ENCODE peak calls at places on chromosomes 5 and 9, in seven cellular contexts. One of them, this sample, is unnamed.

GRCh38 chr9:129053020-129053419 is 16.6 kb downstream of the MIGA2 start:
- DNase-seq in heart left ventricle: no peak
- DNase-seq in tibial nerve: no peak
- DNase-seq in bronchial epithelial cell: no peak
- DNase-seq in lung: no peak
- DNase-seq in lower lobe of right lung: no peak
- DNase-seq in endodermal cell: no peak
- DNase-seq in this sample: no peak

GRCh38 chr5:59020611-59021285 is 437.9 kb downstream of the RAB3C start:
- DNase-seq in heart left ventricle: no peak
- DNase-seq in tibial nerve: no peak
- DNase-seq in bronchial epithelial cell: peak
- DNase-seq in lung: no peak
- DNase-seq in lower lobe of right lung: no peak
- DNase-seq in endodermal cell: no peak
- DNase-seq in this sample: no peak

GRCh38 chr9:26483991-26484390 is 408.6 kb downstream of the CAAP1 start:
- DNase-seq in heart left ventricle: no peak
- DNase-seq in tibial nerve: no peak
- DNase-seq in bronchial epithelial cell: no peak
- DNase-seq in lung: no peak
- DNase-seq in lower lobe of right lung: no peak
- DNase-seq in endodermal cell: no peak
- DNase-seq in this sample: no peak

GRCh38 chr9:115944166-115944948 is 209.2 kb upstream of the PAPPA start:
- DNase-seq in heart left ventricle: peak
- DNase-seq in tibial nerve: peak
- DNase-seq in bronchial epithelial cell: peak
- DNase-seq in lung: peak
- DNase-seq in lower lobe of right lung: peak
- DNase-seq in endodermal cell: no peak
- DNase-seq in this sample: peak

GRCh38 chr5:53479045-53479655 is 1.3 kb upstream of the FST start:
- DNase-seq in heart left ventricle: no peak
- DNase-seq in tibial nerve: no peak
- DNase-seq in bronchial epithelial cell: no peak
- DNase-seq in lung: no peak
- DNase-seq in lower lobe of right lung: no peak
- DNase-seq in endodermal cell: no peak
- DNase-seq in this sample: peak

GRCh38 chr5:181088289-181088688 is 42.7 kb downstream of the OR2V1 start:
- DNase-seq in heart left ventricle: no peak
- DNase-seq in tibial nerve: no peak
- DNase-seq in bronchial epithelial cell: no peak
- DNase-seq in lung: no peak
- DNase-seq in lower lobe of right lung: no peak
- DNase-seq in endodermal cell: peak
- DNase-seq in this sample: peak

GRCh38 chr9:19184144-19184917 is 46.2 kb upstream of the DENND4C start:
- DNase-seq in heart left ventricle: peak
- DNase-seq in tibial nerve: peak
- DNase-seq in bronchial epithelial cell: peak
- DNase-seq in lung: peak
- DNase-seq in lower lobe of right lung: peak
- DNase-seq in endodermal cell: peak
- DNase-seq in this sample: peak

GRCh38 chr9:137276757-137277328 is 683 bp upstream of the TOR4A start:
- DNase-seq in heart left ventricle: peak
- DNase-seq in tibial nerve: peak
- DNase-seq in bronchial epithelial cell: no peak
- DNase-seq in lung: peak
- DNase-seq in lower lobe of right lung: peak
- DNase-seq in endodermal cell: peak
- DNase-seq in this sample: peak

GRCh38 chr5:133128066-133128465 is 76.3 kb downstream of the HSPA4 start:
- DNase-seq in heart left ventricle: no peak
- DNase-seq in tibial nerve: no peak
- DNase-seq in bronchial epithelial cell: no peak
- DNase-seq in lung: no peak
- DNase-seq in lower lobe of right lung: no peak
- DNase-seq in endodermal cell: no peak
- DNase-seq in this sample: no peak

GRCh38 chr5:110625376-110625999 is 101.0 kb downstream of the TMEM232 start:
- DNase-seq in heart left ventricle: no peak
- DNase-seq in tibial nerve: no peak
- DNase-seq in bronchial epithelial cell: peak
- DNase-seq in lung: no peak
- DNase-seq in lower lobe of right lung: no peak
- DNase-seq in endodermal cell: no peak
- DNase-seq in this sample: peak

GRCh38 chr5:109767997-109768396 is 78.3 kb downstream of the MAN2A1 start:
- DNase-seq in heart left ventricle: no peak
- DNase-seq in tibial nerve: no peak
- DNase-seq in bronchial epithelial cell: no peak
- DNase-seq in lung: no peak
- DNase-seq in lower lobe of right lung: no peak
- DNase-seq in endodermal cell: no peak
- DNase-seq in this sample: no peak

GRCh38 chr9:12069366-12069765 is 623.8 kb upstream of the TYRP1 start:
- DNase-seq in heart left ventricle: no peak
- DNase-seq in tibial nerve: no peak
- DNase-seq in bronchial epithelial cell: no peak
- DNase-seq in lung: no peak
- DNase-seq in lower lobe of right lung: no peak
- DNase-seq in endodermal cell: peak
- DNase-seq in this sample: no peak

GRCh38 chr5:123344819-123345426 is 78.3 kb downstream of the CEP120 start:
- DNase-seq in heart left ventricle: no peak
- DNase-seq in tibial nerve: peak
- DNase-seq in bronchial epithelial cell: peak
- DNase-seq in lung: no peak
- DNase-seq in lower lobe of right lung: no peak
- DNase-seq in endodermal cell: peak
- DNase-seq in this sample: peak

GRCh38 chr9:89631381-89631780 is 26.6 kb downstream of the GADD45G start:
- DNase-seq in heart left ventricle: no peak
- DNase-seq in tibial nerve: no peak
- DNase-seq in bronchial epithelial cell: no peak
- DNase-seq in lung: no peak
- DNase-seq in lower lobe of right lung: no peak
- DNase-seq in endodermal cell: no peak
- DNase-seq in this sample: no peak

GRCh38 chr5:54580997-54581741 is 63.6 kb downstream of the SNX18 start:
- DNase-seq in heart left ventricle: no peak
- DNase-seq in tibial nerve: no peak
- DNase-seq in bronchial epithelial cell: no peak
- DNase-seq in lung: no peak
- DNase-seq in lower lobe of right lung: no peak
- DNase-seq in endodermal cell: no peak
- DNase-seq in this sample: no peak

GRCh38 chr9:8486095-8486494 is 686.5 kb upstream of the DMAC1 start:
- DNase-seq in heart left ventricle: peak
- DNase-seq in tibial nerve: peak
- DNase-seq in bronchial epithelial cell: peak
- DNase-seq in lung: no peak
- DNase-seq in lower lobe of right lung: no peak
- DNase-seq in endodermal cell: peak
- DNase-seq in this sample: peak

GRCh38 chr9:31153250-31153840 is 1231.1 kb upstream of the ACO1 start:
- DNase-seq in heart left ventricle: no peak
- DNase-seq in tibial nerve: no peak
- DNase-seq in bronchial epithelial cell: peak
- DNase-seq in lung: no peak
- DNase-seq in lower lobe of right lung: no peak
- DNase-seq in endodermal cell: no peak
- DNase-seq in this sample: peak

GRCh38 chr5:141488591-141489478 is at the start of gene PCDHGC5:
- DNase-seq in heart left ventricle: no peak
- DNase-seq in tibial nerve: no peak
- DNase-seq in bronchial epithelial cell: peak
- DNase-seq in lung: no peak
- DNase-seq in lower lobe of right lung: no peak
- DNase-seq in endodermal cell: peak
- DNase-seq in this sample: peak

GRCh38 chr9:36276840-36277239 is 18.6 kb upstream of the GNE start:
- DNase-seq in heart left ventricle: no peak
- DNase-seq in tibial nerve: no peak
- DNase-seq in bronchial epithelial cell: peak
- DNase-seq in lung: no peak
- DNase-seq in lower lobe of right lung: no peak
- DNase-seq in endodermal cell: no peak
- DNase-seq in this sample: peak

GRCh38 chr9:36280989-36281388 is 22.7 kb upstream of the GNE start:
- DNase-seq in heart left ventricle: no peak
- DNase-seq in tibial nerve: no peak
- DNase-seq in bronchial epithelial cell: no peak
- DNase-seq in lung: no peak
- DNase-seq in lower lobe of right lung: no peak
- DNase-seq in endodermal cell: no peak
- DNase-seq in this sample: no peak

GRCh38 chr9:36275060-36275459 is 16.8 kb upstream of the GNE start:
- DNase-seq in heart left ventricle: no peak
- DNase-seq in tibial nerve: no peak
- DNase-seq in bronchial epithelial cell: no peak
- DNase-seq in lung: no peak
- DNase-seq in lower lobe of right lung: no peak
- DNase-seq in endodermal cell: no peak
- DNase-seq in this sample: no peak

GRCh38 chr9:36278243-36278642 is 20.0 kb upstream of the GNE start:
- DNase-seq in heart left ventricle: no peak
- DNase-seq in tibial nerve: no peak
- DNase-seq in bronchial epithelial cell: no peak
- DNase-seq in lung: no peak
- DNase-seq in lower lobe of right lung: no peak
- DNase-seq in endodermal cell: no peak
- DNase-seq in this sample: no peak

GRCh38 chr9:36276254-36276653 is 18.0 kb upstream of the GNE start:
- DNase-seq in heart left ventricle: no peak
- DNase-seq in tibial nerve: no peak
- DNase-seq in bronchial epithelial cell: no peak
- DNase-seq in lung: no peak
- DNase-seq in lower lobe of right lung: no peak
- DNase-seq in endodermal cell: no peak
- DNase-seq in this sample: no peak
- H3K4me3 ChIP-seq in heart left ventricle: peak
- H3K4me3 ChIP-seq in tibial nerve: no peak
- H3K4me3 ChIP-seq in bronchial epithelial cell: no peak
- H3K4me3 ChIP-seq in lung: no peak
- H3K4me3 ChIP-seq in lower lobe of right lung: peak
- H3K4me3 ChIP-seq in endodermal cell: no peak
- H3K4me3 ChIP-seq in this sample: peak

DNA sequence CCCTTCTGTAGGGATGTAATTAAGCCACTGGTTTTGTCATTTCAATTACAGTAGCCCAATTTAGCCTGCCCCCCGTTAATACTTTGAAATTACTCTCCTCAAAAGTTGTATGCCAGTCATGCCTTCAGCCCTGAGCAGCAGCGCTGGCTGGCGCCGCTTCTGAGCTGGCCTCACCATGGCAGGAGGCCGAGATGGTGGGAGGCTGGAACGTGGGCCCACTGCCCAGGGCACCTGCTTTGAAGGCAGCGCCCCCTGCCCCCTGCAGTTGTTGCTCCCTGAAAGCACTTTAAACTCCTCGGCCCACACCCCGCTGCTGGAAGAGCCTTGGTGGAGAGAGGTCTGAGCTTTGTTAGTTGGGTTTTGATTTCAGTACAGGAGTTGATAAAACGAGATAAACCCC is 9.2 kb downstream of the MVB12B start:
- DNase-seq in heart left ventricle: no peak
- DNase-seq in tibial nerve: no peak
- DNase-seq in bronchial epithelial cell: no peak
- DNase-seq in lung: no peak
- DNase-seq in lower lobe of right lung: no peak
- DNase-seq in endodermal cell: no peak
- DNase-seq in this sample: no peak
- TF ChIP-seq CTCF in heart left ventricle: no peak
- TF ChIP-seq CTCF in tibial nerve: no peak
- TF ChIP-seq CTCF in bronchial epithelial cell: no peak
- TF ChIP-seq CTCF in lung: no peak
- TF ChIP-seq CTCF in lower lobe of right lung: no peak
- TF ChIP-seq CTCF in endodermal cell: no peak
- TF ChIP-seq CTCF in this sample: no peak

DNA sequence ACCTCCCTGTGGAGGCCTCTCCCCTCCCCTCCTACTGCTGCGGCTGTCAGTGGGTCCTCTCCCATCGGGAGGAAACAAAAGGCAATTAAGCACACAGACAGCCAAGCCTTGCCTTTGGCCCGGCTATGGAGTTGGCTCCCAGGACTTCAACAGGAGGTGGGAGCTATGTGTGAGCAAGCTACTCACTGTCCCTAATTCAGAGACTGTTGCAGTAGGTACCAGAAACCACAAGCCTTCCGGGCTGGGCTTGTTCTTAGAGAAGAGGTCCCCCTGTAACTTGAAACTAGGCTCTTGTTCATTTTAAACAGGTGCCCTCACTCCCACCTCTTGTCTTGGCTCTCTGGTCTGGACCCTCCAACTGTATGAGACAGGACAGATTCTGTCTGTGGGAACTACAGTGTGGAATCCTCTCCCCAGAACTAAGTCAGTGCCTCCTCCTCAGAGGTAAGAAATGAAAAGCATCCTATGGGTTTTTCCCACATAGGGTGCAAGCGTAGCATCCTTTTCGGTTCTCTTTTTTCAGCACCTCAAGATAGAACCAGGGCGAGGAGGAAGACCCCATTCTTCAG is 561.1 kb downstream of the EBF1 start:
- DNase-seq in heart left ventricle: no peak
- DNase-seq in tibial nerve: no peak
- DNase-seq in bronchial epithelial cell: no peak
- DNase-seq in lung: no peak
- DNase-seq in lower lobe of right lung: no peak
- DNase-seq in endodermal cell: peak
- DNase-seq in this sample: no peak
- H3K4me3 ChIP-seq in heart left ventricle: no peak
- H3K4me3 ChIP-seq in tibial nerve: no peak
- H3K4me3 ChIP-seq in bronchial epithelial cell: no peak
- H3K4me3 ChIP-seq in lung: no peak
- H3K4me3 ChIP-seq in lower lobe of right lung: no peak
- H3K4me3 ChIP-seq in endodermal cell: no peak
- H3K4me3 ChIP-seq in this sample: no peak

DNA sequence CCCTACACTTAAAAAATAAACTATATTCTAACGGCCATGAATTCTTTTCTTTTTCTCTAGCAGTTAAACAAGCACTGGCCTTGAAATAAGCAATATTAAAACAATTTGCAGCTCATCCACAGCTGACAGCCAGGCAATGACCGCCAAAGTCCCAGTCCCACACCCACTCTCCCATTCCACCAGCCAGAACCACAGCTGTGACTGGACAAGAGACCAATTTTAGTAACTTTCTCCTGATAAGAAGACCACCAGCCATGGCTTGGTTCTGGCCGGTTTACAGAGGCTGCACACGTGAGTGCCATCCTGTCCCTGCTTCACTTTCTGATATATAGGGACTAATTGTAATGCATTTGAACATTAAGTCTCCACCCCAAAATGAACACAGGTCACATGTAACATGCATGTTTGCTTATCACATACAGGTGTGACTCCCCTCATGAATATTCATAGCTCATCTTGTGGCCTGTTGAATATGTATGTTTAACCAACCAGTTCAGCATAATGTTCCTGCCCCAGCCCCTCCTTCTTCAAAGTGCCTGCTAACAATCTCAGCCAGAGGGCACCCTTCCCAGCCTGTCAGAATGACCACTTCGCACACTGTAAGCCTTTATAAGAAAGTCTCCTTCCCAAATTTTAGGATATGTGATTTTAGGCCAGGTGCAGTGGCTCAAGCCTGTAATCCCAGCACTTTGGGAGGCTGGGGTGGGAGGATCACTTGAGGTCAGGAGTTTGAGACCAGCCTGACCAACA is 23.9 kb upstream of the FANCC start:
- DNase-seq in heart left ventricle: no peak
- DNase-seq in tibial nerve: no peak
- DNase-seq in bronchial epithelial cell: peak
- DNase-seq in lung: no peak
- DNase-seq in lower lobe of right lung: no peak
- DNase-seq in endodermal cell: peak
- DNase-seq in this sample: peak
- TF ChIP-seq CTCF in heart left ventricle: peak
- TF ChIP-seq CTCF in tibial nerve: no peak
- TF ChIP-seq CTCF in bronchial epithelial cell: peak
- TF ChIP-seq CTCF in lung: no peak
- TF ChIP-seq CTCF in lower lobe of right lung: no peak
- TF ChIP-seq CTCF in endodermal cell: peak
- TF ChIP-seq CTCF in this sample: peak

This sample was measured in fibroblast of villous mesenchyme.